ENCODE peak calls at places on chromosomes 4 and X, in eight cellular contexts. O is esophagus squamous epithelium; X is fibroblast of lung; B is tibial artery; W is CD8-positive, alpha-beta T cell; D is brain microvascular endothelial cell; M is adipocyte; Y is cardiac muscle cell. Q is an unnamed sample.

GRCh38 chr4:89266128-89266527 is 41.5 kb downstream of the GPRIN3 start:
- DNase-seq in O (no peak), X (no peak), B (no peak), W (no peak), D (no peak), M (no peak), Y (no peak), Q (no peak)

GRCh38 chr4:109494538-109494937 is 60.9 kb downstream of the SEC24B start:
- DNase-seq in O (no peak), X (no peak), B (no peak), W (no peak), D (no peak), M (no peak), Y (peak), Q (no peak)

GRCh38 chr4:121256346-121256745 is 92.2 kb upstream of the TNIP3 start:
- DNase-seq in O (no peak), X (peak), B (no peak), W (peak), D (peak), M (peak), Y (no peak), Q (no peak)

GRCh38 chr4:89273741-89274141 is 33.9 kb downstream of the GPRIN3 start:
- DNase-seq in O (no peak), X (no peak), B (no peak), W (no peak), D (no peak), M (no peak), Y (no peak), Q (no peak)

GRCh38 chrX:33908898-33909297 is 223.2 kb downstream of the FAM47A start:
- DNase-seq in O (no peak), X (no peak), B (no peak), W (no peak), D (no peak), M (no peak), Y (no peak), Q (no peak)

GRCh38 chrX:63350551-63350950 is 581 bp downstream of the SPIN4 start:
- DNase-seq in O (no peak), X (peak), B (no peak), W (no peak), D (no peak), M (peak), Y (peak), Q (no peak)

GRCh38 chr4:2243682-2244380 is 1.9 kb upstream of the HAUS3 start:
- DNase-seq in O (no peak), X (peak), B (peak), W (no peak), D (no peak), M (peak), Y (peak), Q (no peak)

GRCh38 chrX:103586314-103586646 is 965 bp downstream of the TCEAL4 start:
- DNase-seq in O (no peak), X (peak), B (no peak), W (no peak), D (no peak), M (peak), Y (no peak), Q (no peak)

GRCh38 chr4:2068566-2068965 is 9.4 kb downstream of the NAT8L start:
- DNase-seq in O (no peak), X (no peak), B (peak), W (no peak), D (no peak), M (no peak), Y (no peak), Q (no peak)

GRCh38 chr4:77193511-77194236 is 36.7 kb downstream of the CCNG2 start:
- DNase-seq in O (peak), X (no peak), B (peak), W (peak), D (no peak), M (no peak), Y (no peak), Q (peak)

GRCh38 chr4:16136321-16136720 is 52.5 kb upstream of the PROM1 start:
- DNase-seq in O (no peak), X (peak), B (no peak), W (no peak), D (no peak), M (peak), Y (no peak), Q (no peak)

GRCh38 chrX:119488749-119489148 is 20.5 kb downstream of the SLC25A5 start:
- DNase-seq in O (no peak), X (peak), B (no peak), W (peak), D (peak), M (peak), Y (peak), Q (no peak)

GRCh38 chr4:122826596-122827257 is at the start of gene FGF2:
- DNase-seq in O (no peak), X (peak), B (peak), W (peak), D (peak), M (peak), Y (peak), Q (peak)

DNA sequence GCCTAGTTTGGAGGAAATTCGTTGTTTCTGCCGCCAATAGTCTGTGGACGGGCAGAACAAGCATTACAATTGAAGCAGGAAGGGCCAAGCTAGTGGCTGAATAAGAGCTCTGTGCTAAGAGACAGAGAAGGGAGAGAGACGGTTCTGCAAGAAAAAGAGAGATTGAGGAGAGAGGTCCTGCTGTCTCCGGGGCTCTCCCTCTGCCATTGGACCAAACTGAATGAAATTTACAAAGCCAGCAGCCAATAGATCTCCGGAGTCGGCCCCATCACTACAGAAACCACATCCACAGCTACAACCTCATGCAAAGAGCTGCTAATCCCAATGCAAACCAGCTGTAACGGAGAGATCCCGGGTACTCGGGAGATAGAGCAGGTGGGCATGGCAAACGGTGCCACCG is at the start of gene NLGN4X:
- DNase-seq in O (no peak), X (peak), B (no peak), W (no peak), D (no peak), M (no peak), Y (peak), Q (no peak)
- H3K4me3 ChIP-seq in O (peak), X (no peak), B (peak), W (no peak), D (no peak), M (no peak), Y (peak), Q (peak)

DNA sequence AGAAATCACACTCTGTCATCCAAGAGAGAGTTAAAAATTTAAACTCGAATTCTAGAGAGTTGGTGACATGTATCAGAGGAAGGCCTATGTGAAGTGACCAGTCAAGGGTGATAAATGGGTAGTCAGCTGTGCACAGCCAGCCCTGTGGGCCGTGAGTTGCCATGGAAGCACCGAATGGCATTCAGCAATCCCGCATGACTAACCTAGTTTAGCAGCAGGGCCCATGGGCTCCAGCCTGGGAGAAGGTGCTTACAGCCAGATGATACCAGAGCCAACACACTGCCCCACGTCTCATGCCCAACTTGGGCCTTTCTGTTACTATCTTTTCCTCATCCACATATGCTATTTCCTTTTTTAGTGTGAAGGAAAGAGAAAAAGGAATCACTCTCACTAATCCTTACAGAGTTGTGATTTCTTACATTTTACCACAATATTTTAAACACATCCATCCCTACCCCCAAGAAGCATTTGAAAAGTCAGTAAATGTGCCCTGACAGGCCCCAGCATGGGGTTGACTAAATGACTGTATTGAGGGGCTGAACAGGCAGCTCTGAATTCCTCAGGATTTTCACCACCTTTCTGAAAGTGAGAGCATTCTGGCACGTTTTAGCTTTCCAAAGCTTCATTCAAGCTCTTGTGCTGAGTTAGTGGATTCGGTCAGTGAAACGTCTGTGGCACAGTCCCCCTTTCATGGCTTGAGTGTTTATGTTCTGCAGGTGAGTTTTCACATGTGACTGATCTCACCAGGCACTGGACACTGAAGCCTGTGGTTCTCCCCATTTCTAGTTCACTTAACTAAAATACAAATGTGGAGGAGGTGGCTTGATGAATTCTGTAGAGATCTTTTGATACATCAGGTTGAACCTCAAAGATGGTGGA is 104.3 kb downstream of the AFF1 start:
- DNase-seq in O (no peak), X (peak), B (peak), W (no peak), D (peak), M (peak), Y (peak), Q (no peak)
- H3K4me3 ChIP-seq in O (no peak), X (no peak), B (no peak), W (no peak), D (no peak), M (no peak), Y (no peak), Q (no peak)

DNA sequence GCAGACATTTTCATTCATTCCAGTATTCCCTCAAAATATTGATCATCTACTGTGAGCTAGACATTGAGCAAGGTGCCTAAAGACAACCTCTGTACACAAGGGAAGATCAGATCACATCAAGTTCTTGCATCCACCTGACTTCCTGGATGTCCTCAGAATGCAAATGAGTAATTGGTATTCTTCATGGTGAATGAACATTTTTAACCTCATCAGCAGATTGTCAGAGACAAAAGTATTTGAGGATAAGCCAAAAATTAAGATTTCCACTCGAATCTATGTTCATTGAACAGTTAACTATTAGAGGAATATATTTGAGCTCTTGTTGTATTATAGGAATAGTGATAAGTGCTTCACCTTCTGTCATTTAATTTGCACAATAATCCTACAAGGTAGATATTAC is 1.3 kb downstream of the SMARCAD1 start:
- DNase-seq in O (no peak), X (no peak), B (no peak), W (no peak), D (no peak), M (no peak), Y (no peak), Q (no peak)
- H3K4me3 ChIP-seq in O (peak), X (peak), B (peak), W (peak), D (peak), M (peak), Y (peak), Q (peak)

DNA sequence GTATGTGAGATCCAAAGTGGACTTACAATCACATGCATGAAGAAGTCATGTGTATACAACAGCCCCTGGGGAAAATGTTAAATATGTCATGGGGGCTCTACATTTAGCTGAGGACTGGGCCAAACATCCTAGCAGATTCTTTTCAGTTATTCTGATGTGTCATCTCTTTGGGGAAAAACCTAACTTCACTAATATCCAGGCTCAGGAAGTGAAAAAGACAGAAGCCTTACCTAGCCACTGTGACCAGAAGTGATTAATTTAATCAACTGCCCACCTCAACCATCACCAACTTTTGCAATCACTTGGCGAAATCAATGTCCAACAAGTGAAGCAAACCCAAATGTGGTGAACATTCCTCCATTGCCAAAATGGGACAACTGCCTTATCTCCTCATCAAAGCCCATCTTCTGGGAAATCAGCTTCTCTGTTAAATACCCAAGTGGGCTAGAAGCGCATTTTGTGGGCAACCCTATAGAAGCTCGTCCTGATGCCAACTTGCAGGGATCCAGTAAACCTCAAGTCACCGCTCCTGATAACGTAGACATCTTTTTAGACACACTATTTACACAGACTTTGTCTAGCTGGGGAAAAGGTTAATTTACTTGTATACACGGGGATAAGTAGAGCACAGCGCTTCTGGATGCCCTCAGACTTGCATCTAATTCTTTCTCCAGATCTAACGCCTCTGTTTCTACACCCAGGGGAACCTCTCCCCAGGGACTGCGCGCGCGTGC is 1.4 kb upstream of the HHIP start:
- DNase-seq in O (no peak), X (no peak), B (no peak), W (no peak), D (no peak), M (no peak), Y (no peak), Q (no peak)
- H3K4me3 ChIP-seq in O (no peak), X (peak), B (no peak), W (no peak), D (peak), M (no peak), Y (no peak), Q (no peak)